ENCODE peak calls at places on chromosome 3, in seven cellular contexts. J is lower lobe of right lung; S is body of pancreas; P is upper lobe of right lung; E is CD8-positive, alpha-beta T cell; Q is PC-3; V is testis. K is an unnamed sample. For H3K9me3, the result is how much of the 10 kb centered on the place peaks cover.

GRCh38 chr3:58009749-58010535 is 1.7 kb downstream of the FLNB start:
- DNase-seq in S (peak), J (peak), E (no peak), Q (peak), P (peak), V (no peak), K (peak)

GRCh38 chr3:82743196-82743595 is 981.8 kb upstream of the GBE1 start:
- DNase-seq in J (no peak), E (no peak), V (no peak), P (no peak), S (no peak), Q (no peak), K (no peak)

GRCh38 chr3:5687230-5687629 is 499.7 kb downstream of the EDEM1 start:
- DNase-seq in J (no peak), Q (no peak), S (no peak), V (no peak), E (no peak), P (no peak), K (no peak)

GRCh38 chr3:97360804-97361203 is 403.8 kb upstream of the ARL6 start:
- DNase-seq in Q (no peak), V (no peak), S (no peak), J (no peak), E (no peak), P (no peak), K (no peak)

GRCh38 chr3:58018892-58019291 is 10.7 kb downstream of the FLNB start:
- DNase-seq in Q (no peak), V (no peak), E (no peak), J (no peak), P (no peak), S (no peak), K (no peak)

GRCh38 chr3:16311960-16312451 is 47.0 kb downstream of the OXNAD1 start:
- DNase-seq in J (no peak), V (no peak), S (no peak), P (no peak), Q (no peak), E (peak), K (no peak)

GRCh38 chr3:139112230-139112558 is 67.5 kb upstream of the PRR23C start:
- DNase-seq in S (no peak), Q (no peak), V (no peak), J (no peak), E (no peak), P (no peak), K (no peak)

GRCh38 chr3:146125946-146126345 is 35.0 kb downstream of the PLOD2 start:
- DNase-seq in J (no peak), P (no peak), V (no peak), E (no peak), Q (peak), S (no peak), K (no peak)

GRCh38 chr3:107240183-107241091 is 136.8 kb upstream of the CCDC54 start:
- DNase-seq in E (peak), V (peak), J (peak), P (peak), Q (peak), S (peak), K (peak)

GRCh38 chr3:2783261-2783660 is 326.9 kb downstream of the IL5RA start:
- DNase-seq in J (no peak), P (no peak), E (no peak), V (no peak), Q (no peak), S (no peak), K (no peak)

GRCh38 chr3:55726501-55726775 is 239.3 kb upstream of the WNT5A start:
- DNase-seq in Q (no peak), P (no peak), V (no peak), S (no peak), J (no peak), E (no peak), K (no peak)

GRCh38 chr3:37918627-37919026 is 56.9 kb downstream of the CTDSPL start:
- DNase-seq in E (no peak), V (no peak), J (no peak), S (no peak), Q (no peak), P (no peak), K (no peak)

GRCh38 chr3:10371167-10371566 is 50.3 kb upstream of the SEC13 start:
- DNase-seq in S (no peak), E (no peak), V (no peak), J (no peak), P (no peak), Q (no peak), K (no peak)

GRCh38 chr3:57855281-57855680 is 99.2 kb downstream of the SLMAP start:
- DNase-seq in S (no peak), V (no peak), J (no peak), E (no peak), Q (peak), P (no peak), K (no peak)

GRCh38 chr3:197555281-197556261 is at the start of gene BDH1:
- DNase-seq in S (peak), E (peak), Q (peak), J (peak), P (peak), V (peak), K (no peak)

GRCh38 chr3:189981668-189982067 is 139.0 kb downstream of the P3H2 start:
- DNase-seq in P (no peak), Q (peak), V (peak), J (no peak), E (no peak), S (peak), K (no peak)

GRCh38 chr3:119937229-119937628 is 155.3 kb downstream of the NR1I2 start:
- DNase-seq in E (peak), Q (no peak), V (no peak), S (no peak), J (no peak), P (no peak), K (no peak)

GRCh38 chr3:133675631-133676335 is 14.0 kb upstream of the TOPBP1 start:
- DNase-seq in V (no peak), P (no peak), E (no peak), S (no peak), J (no peak), Q (no peak), K (no peak)

DNA sequence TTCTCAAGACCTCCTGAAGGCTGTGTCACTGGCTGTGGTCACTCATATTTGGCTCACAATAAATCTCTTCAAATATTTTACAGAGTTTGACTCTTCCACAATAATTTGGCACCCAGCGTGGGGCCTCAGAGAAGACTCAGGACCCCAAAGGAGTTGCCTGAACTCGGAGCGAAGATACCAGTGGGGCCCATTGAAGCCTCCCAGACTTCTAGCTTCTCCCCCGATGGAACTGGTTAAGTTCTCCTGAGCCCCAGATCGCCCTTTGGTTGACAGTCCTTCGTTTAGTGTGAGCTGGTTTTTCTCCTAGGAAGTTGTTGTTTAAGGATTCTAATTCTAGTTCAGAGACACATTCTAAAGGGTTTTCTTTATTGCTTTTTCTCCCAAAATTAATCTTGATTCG is 1.4 kb upstream of the SLC41A3 start:
- DNase-seq in E (no peak), S (no peak), P (no peak), J (no peak), Q (no peak), V (no peak), K (no peak)
- H3K9me3 ChIP-seq in E (under half), S (under half), P (under half), J (under half), Q (under half), V (under half), K (under half)

GRCh38 chr3:49341996-49342395 is 2.1 kb upstream of the USP4 start:
- DNase-seq in E (no peak), J (no peak), V (no peak), Q (no peak), P (no peak), S (no peak), K (no peak)
- H3K27ac ChIP-seq in E (no peak), J (peak), V (no peak), Q (no peak), P (peak), S (no peak), K (no peak)

GRCh38 chr3:52443791-52444687 is 864 bp downstream of the SEMA3G start:
- DNase-seq in P (peak), S (no peak), V (no peak), J (no peak), Q (no peak), E (no peak), K (no peak)

GRCh38 chr3:52446042-52446441 is 1.1 kb upstream of the SEMA3G start:
- DNase-seq in P (no peak), S (no peak), J (no peak), V (no peak), E (no peak), Q (no peak), K (no peak)

GRCh38 chr3:52446631-52447511 is 2.0 kb upstream of the SEMA3G start:
- DNase-seq in S (peak), E (peak), Q (peak), J (peak), P (peak), V (no peak), K (no peak)

GRCh38 chr3:52443268-52443610 is 1.7 kb downstream of the SEMA3G start:
- DNase-seq in P (no peak), Q (no peak), V (no peak), E (no peak), S (no peak), J (no peak), K (no peak)

DNA sequence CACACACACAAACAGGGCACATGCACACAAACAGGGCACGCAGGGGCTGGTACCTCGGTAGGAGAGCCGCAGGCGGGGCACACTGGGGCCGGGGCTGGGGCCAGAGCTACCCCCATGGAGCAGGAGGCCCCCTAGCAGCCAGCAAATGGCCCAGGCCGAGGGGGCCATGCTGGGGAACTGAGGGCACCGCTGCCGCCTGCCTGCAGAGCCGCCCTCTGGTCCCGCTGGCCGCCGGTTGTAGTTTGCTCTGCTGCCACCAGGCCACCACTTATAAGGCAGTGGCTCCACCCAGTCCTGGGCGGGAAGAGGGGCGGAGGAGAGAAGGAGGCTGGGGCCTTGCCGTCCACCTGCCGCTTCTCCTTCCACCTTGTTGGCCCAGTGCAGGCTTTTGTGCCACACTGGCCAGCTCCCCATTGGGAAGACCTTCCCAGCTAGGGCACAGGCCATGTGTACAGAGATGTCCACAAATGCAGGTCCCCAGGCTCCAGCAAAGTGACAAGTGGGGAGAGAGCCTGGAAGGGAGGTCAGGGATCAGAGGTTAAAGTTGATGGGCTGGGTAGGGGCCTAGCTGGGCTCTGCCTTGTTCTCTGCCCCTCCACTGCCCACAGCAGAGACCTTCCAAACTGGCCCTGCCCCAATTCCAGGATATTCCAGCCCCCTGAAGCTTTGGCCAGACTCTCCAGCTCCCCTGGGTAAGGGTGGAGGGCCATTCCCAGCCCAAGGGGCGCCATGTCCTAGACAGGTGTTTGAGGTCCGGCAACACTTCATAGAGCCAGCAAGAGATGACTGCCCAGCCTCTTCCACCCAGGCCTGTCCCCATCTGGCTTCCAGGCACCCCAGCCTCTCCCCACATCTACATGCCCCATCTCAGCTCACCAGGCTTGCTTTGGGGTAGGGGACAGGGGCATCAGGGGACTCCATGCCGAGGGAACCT is at the start of gene SEMA3G:
- DNase-seq in S (peak), V (peak), P (peak), E (peak), J (peak), Q (peak), K (peak)
- TF ChIP-seq CTCF in S (peak), V (peak), P (peak), E (peak), J (peak), Q (peak), K (no peak)

GRCh38 chr3:1703169-1703568 is 395.5 kb upstream of the CNTN4 start:
- DNase-seq in V (no peak), J (no peak), E (no peak), P (no peak), S (no peak), Q (no peak), K (no peak)
- H3K9me3 ChIP-seq in V (under half), J (under half), E (under half), P (under half), S (under half), Q (under half), K (under half)

GRCh38 chr3:135965506-135966348 is at the start of gene PPP2R3A:
- DNase-seq in J (peak), Q (peak), S (peak), P (peak), V (peak), E (peak), K (peak)
- H3K27ac ChIP-seq in J (peak), Q (peak), S (peak), P (peak), V (peak), E (no peak), K (peak)

GRCh38 chr3:94206291-94206690 is 143.4 kb downstream of the NSUN3 start:
- DNase-seq in V (no peak), S (no peak), J (no peak), P (no peak), E (no peak), Q (no peak), K (no peak)
- TF ChIP-seq CTCF in V (no peak), S (no peak), J (no peak), P (no peak), E (no peak), Q (no peak), K (no peak)

K was measured in RWPE2.